ENCODE peak calls at places on chromosome 7, in five cellular contexts. I, B, N, Z and L are unnamed samples.

GRCh38 chr7:151135866-151136514 is 31.5 kb downstream of the GBX1 start:
- DNase-seq in I (no peak), B (peak), Z (no peak), N (no peak), L (peak)

GRCh38 chr7:139958599-139959380 is 104.0 kb downstream of the PARP12 start:
- DNase-seq in Z (no peak), N (peak), B (no peak), I (no peak), L (no peak)

GRCh38 chr7:12256025-12256570 is 45.0 kb downstream of the TMEM106B start:
- DNase-seq in I (peak), Z (no peak), N (peak), B (no peak), L (no peak)

GRCh38 chr7:111138196-111138569 is 47.3 kb downstream of the LRRN3 start:
- DNase-seq in N (peak), Z (peak), I (peak), B (no peak), L (peak)

GRCh38 chr7:142053988-142054387 is 57.5 kb upstream of the MGAM2 start:
- DNase-seq in Z (no peak), B (no peak), I (no peak), N (no peak), L (no peak)

GRCh38 chr7:45162311-45162845 is 4.8 kb downstream of the RAMP3 start:
- DNase-seq in I (no peak), Z (peak), N (no peak), B (peak), L (no peak)

GRCh38 chr7:148884299-148885022 is 370 bp upstream of the EZH2 start:
- DNase-seq in N (peak), I (peak), B (peak), Z (peak), L (peak)

GRCh38 chr7:128713794-128714193 is 25.4 kb upstream of the CALU start:
- DNase-seq in N (peak), B (no peak), Z (no peak), I (no peak), L (no peak)

GRCh38 chr7:143049380-143049779 is 2.8 kb upstream of the OR6V1 start:
- DNase-seq in Z (peak), I (no peak), N (no peak), B (no peak), L (no peak)

GRCh38 chr7:45923290-45923689 is 2.2 kb upstream of the IGFBP3 start:
- DNase-seq in B (peak), N (peak), I (peak), Z (peak), L (peak)

GRCh38 chr7:102227371-102227770 is 59.3 kb upstream of the SH2B2 start:
- DNase-seq in N (no peak), Z (no peak), B (no peak), I (no peak), L (no peak)

GRCh38 chr7:80318081-80318480 is 183.4 kb downstream of the GNAI1 start:
- DNase-seq in I (no peak), B (no peak), Z (no peak), N (no peak), L (no peak)

GRCh38 chr7:107879400-107880035 is 11.5 kb upstream of the DLD start:
- DNase-seq in B (no peak), N (peak), I (peak), Z (no peak), L (peak)

GRCh38 chr7:64876792-64877713 is 26.0 kb upstream of the ZNF273 start:
- DNase-seq in B (peak), Z (peak), N (no peak), I (no peak), L (peak)

GRCh38 chr7:1255083-1255816 is 22.6 kb downstream of the UNCX start:
- DNase-seq in B (no peak), Z (no peak), N (no peak), I (no peak), L (no peak)

GRCh38 chr7:146119016-146119415 is 2.4 kb downstream of the CNTNAP2 start:
- DNase-seq in B (no peak), I (no peak), N (no peak), Z (no peak), L (no peak)

GRCh38 chr7:22718200-22718711 is 8.7 kb upstream of the IL6 start:
- DNase-seq in N (peak), B (no peak), I (peak), Z (no peak), L (no peak)

GRCh38 chr7:21430575-21430954 is 2.7 kb downstream of the SP4 start:
- DNase-seq in B (no peak), N (no peak), Z (no peak), I (no peak), L (peak)

GRCh38 chr7:27132214-27132613 is 1.7 kb upstream of the HOXA4 start:
- DNase-seq in N (no peak), B (no peak), Z (no peak), I (peak), L (no peak)

GRCh38 chr7:116097365-116098009 is 66.9 kb upstream of the TFEC start:
- DNase-seq in Z (no peak), B (no peak), I (peak), N (peak), L (no peak)

GRCh38 chr7:105249216-105249615 is 139.5 kb downstream of the SRPK2 start:
- DNase-seq in B (no peak), N (peak), Z (no peak), I (no peak), L (no peak)

GRCh38 chr7:48074231-48074654 is 14.8 kb upstream of the UPP1 start:
- DNase-seq in I (no peak), Z (no peak), N (peak), B (no peak), L (no peak)

GRCh38 chr7:604884-605531 is 85.4 kb upstream of the PDGFA start:
- DNase-seq in I (no peak), B (no peak), Z (no peak), N (no peak), L (peak)

GRCh38 chr7:141014523-141015395 is at the start of gene MRPS33:
- DNase-seq in B (peak), N (peak), Z (peak), I (peak), L (peak)
- TF ChIP-seq POLR2A in B (peak), N (peak), Z (peak), I (peak), L (peak)

DNA sequence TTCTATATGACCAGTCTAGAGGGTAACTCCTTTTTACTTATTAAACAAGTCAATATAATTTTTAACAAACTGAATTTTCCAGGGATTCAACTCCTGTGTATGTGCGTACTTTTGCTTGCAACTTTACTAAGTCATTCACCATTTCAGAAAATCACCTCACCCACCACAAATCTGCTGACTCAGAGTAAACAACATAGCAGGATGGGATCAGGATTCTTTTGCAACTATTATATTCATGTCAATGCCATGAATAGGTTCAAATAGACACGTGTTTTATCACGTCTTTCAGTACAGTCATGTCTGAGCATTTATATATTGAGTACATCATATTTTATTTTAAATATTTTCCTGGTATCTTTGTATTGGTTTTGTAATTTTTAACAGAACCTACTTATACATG is 14.5 kb downstream of the CTTNBP2 start:
- DNase-seq in N (peak), Z (no peak), B (no peak), I (no peak), L (no peak)
- TF ChIP-seq POLR2A in N (no peak), Z (no peak), B (no peak), I (no peak), L (no peak)

GRCh38 chr7:78175330-78175729 is 376.8 kb downstream of the PHTF2 start:
- DNase-seq in Z (no peak), B (no peak), I (no peak), N (no peak), L (no peak)

GRCh38 chr7:78171398-78171797 is 372.8 kb downstream of the PHTF2 start:
- DNase-seq in N (no peak), B (no peak), I (no peak), Z (no peak), L (no peak)

GRCh38 chr7:78175744-78176143 is 377.2 kb downstream of the PHTF2 start:
- DNase-seq in Z (no peak), N (no peak), B (no peak), I (peak), L (no peak)

GRCh38 chr7:78172138-78172887 is 373.7 kb downstream of the PHTF2 start:
- DNase-seq in I (peak), Z (no peak), N (no peak), B (no peak), L (no peak)

DNA sequence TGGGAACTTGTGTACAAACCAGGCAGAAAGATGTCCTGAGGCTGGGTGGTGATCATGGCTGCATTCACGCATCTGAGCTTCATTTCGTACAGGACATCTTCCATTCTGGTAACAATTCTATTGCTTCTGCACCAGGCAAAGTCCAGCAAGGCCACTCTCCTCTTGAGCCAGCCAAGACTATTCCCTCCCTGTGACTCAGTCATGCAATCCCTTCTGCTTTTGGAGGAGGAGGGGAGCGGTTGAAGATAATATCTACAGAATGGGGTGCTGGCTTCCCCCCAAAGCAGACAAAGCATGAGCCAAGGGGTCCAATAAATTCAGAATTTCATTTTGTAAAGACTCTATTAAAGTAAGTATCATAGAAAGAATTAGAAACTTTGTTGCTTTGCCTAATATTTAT is 374.6 kb downstream of the PHTF2 start:
- DNase-seq in Z (no peak), B (no peak), I (peak), N (peak), L (no peak)
- TF ChIP-seq POLR2A in Z (no peak), B (no peak), I (no peak), N (no peak), L (no peak)

DNA sequence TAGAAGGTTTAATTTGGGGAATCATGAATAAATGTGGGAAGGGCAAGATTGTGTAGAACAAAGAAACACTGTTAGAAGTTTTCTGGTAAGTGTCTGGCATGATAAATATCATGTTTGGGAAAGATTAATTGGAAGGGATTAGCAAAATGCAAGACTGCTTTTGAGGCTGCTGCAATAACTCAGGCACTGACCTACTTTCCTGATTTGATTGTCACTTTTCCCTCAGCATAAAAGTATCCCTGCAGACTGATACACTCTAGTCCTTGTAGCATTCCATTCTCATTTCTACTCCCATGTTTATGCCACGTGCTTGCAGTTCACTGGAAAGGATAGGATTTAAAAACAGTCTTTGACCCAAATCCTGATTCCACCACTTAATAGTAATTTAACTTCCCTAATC is 303.3 kb upstream of the SEMA3A start:
- DNase-seq in B (no peak), N (no peak), I (no peak), Z (no peak), L (no peak)
- TF ChIP-seq POLR2A in B (no peak), N (no peak), I (no peak), Z (no peak), L (no peak)

DNA sequence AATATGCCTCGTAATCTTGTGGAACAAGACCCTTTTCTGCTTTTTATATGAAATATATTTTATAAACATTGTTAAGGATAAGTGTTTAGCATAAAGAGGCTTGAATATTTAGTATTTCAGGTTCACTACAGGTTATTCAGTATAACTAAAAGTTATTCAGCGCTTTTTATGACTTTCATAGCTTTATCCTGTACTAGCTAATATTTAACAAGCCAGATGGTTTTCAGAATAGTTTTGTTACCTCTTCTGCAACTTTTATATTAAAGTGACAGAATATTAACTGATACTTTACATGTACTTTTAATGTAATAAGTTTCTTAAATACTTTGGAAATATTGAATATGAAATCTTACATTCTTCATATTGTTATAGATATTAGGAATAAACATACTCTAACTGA is 75.4 kb downstream of the CYP51A1 start:
- DNase-seq in I (no peak), B (no peak), N (no peak), Z (no peak), L (no peak)
- TF ChIP-seq POLR2A in I (no peak), B (no peak), N (no peak), Z (no peak), L (no peak)

DNA sequence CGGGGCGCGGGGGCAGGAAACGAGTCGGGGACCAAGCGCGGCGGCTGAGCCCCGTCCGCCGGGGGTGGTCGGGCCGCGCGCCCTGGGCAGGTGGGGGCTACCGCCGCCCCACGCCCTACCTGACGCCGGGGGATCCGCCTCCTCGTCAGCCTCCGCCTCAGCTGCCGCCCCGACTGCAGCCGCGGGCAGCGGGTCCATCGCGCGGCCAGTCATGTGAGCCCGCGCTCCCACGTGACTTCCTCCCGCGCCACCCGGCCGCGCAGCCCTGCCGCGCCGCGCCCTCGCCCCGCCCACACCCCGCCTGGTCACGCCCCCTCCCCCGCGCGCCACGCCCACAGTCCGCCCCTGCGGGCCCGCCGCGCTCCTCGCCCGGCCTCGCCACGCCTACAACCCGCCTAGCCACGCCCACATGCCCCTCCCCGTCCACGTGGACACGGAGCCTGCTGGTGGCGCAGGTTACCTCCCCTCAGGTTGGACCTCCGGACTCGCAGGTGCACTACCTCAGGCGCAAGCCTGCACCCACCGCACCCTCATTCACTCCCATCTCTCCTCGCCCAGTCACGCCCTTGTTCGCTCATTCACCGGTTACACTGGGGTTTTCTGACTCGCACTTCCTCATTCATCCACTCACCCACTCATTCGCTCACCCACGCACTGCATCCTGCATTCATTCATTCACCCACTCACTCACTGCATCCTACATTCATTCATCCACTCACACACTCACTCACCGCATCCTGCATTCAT is at the start of gene SNX8:
- DNase-seq in B (peak), Z (peak), N (peak), I (peak), L (peak)
- TF ChIP-seq POLR2A in B (no peak), Z (peak), N (peak), I (peak), L (no peak)

GRCh38 chr7:43926193-43927043 is at the start of gene UBE2D4:
- DNase-seq in N (peak), I (peak), B (peak), Z (peak), L (peak)

GRCh38 chr7:43927810-43928209 is 1.6 kb downstream of the UBE2D4 start:
- DNase-seq in Z (no peak), B (no peak), I (no peak), N (no peak), L (no peak)

GRCh38 chr7:43921423-43921822 is 4.8 kb upstream of the UBE2D4 start:
- DNase-seq in B (no peak), I (no peak), N (no peak), Z (no peak), L (no peak)

GRCh38 chr7:43922726-43923125 is 3.5 kb upstream of the UBE2D4 start:
- DNase-seq in N (no peak), B (no peak), Z (no peak), I (no peak), L (no peak)
- TF ChIP-seq POLR2A in N (no peak), B (no peak), Z (no peak), I (no peak), L (no peak)